ENCODE peak calls at places on chromosomes 4 and X, in five cellular contexts. L is fibroblast of the aortic adventitia, U is lung microvascular endothelial cell, J is sigmoid colon, Y is H1. Q is an unnamed sample.
A peak's percentile ranks its signal among the peaks of the same experiment; 100 is the strongest.

GRCh38 chrX:149652232-149652981 is 20.8 kb upstream of the TMEM185A start:
- DNase-seq in Y (no peak), J (no peak), U (no peak), L (no peak), Q (peak; percentile 77)

GRCh38 chrX:47200385-47201150 is 6.9 kb downstream of the UBA1 start:
- DNase-seq in U (no peak), J (no peak), L (peak; percentile 94), Y (no peak), Q (no peak)

GRCh38 chr4:2995546-2996265 is 32.3 kb downstream of the GRK4 start:
- DNase-seq in L (peak; percentile 57), Y (no peak), U (no peak), J (no peak), Q (no peak)

GRCh38 chrX:68999351-68999750 is 165.9 kb downstream of the PJA1 start:
- DNase-seq in U (no peak), L (peak; percentile 38), J (no peak), Y (no peak), Q (no peak)

GRCh38 chr4:22661443-22661842 is 31.3 kb upstream of the GBA3 start:
- DNase-seq in J (no peak), L (peak; percentile 37), U (no peak), Y (no peak), Q (no peak)

GRCh38 chrX:100263650-100264049 is 146.4 kb downstream of the PCDH19 start:
- DNase-seq in U (no peak), Y (no peak), J (no peak), L (no peak), Q (no peak)

GRCh38 chr4:147182041-147182440 is 236.4 kb upstream of the TTC29 start:
- DNase-seq in L (no peak), Y (no peak), J (no peak), U (no peak), Q (no peak)

GRCh38 chr4:182969651-182970279 is 52.6 kb upstream of the DCTD start:
- DNase-seq in Y (no peak), J (no peak), U (no peak), L (no peak), Q (no peak)

GRCh38 chr4:189185810-189186432 is 754.8 kb upstream of the FRG1 start:
- DNase-seq in J (no peak), U (no peak), Y (peak; percentile 76), L (no peak), Q (no peak)

GRCh38 chr4:74660866-74661265 is 133.5 kb downstream of the BTC start:
- DNase-seq in J (no peak), L (no peak), U (no peak), Y (no peak), Q (no peak)

GRCh38 chr4:7067523-7068278 is at the start of gene GRPEL1:
- DNase-seq in Y (peak; percentile 98), L (peak; percentile 99), J (peak; percentile 100), U (peak; percentile 99), Q (peak; percentile 93)

GRCh38 chrX:48940404-48940955 is 16.9 kb downstream of the OTUD5 start:
- DNase-seq in U (no peak), Y (no peak), L (no peak), J (no peak), Q (no peak)

GRCh38 chr4:90187148-90187884 is 60.1 kb downstream of the CCSER1 start:
- DNase-seq in L (no peak), J (no peak), Y (no peak), U (no peak), Q (no peak)

GRCh38 chr4:121380448-121381147 is at the start of gene QRFPR:
- DNase-seq in L (no peak), Y (peak; percentile 46), J (no peak), U (peak; percentile 12), Q (no peak)

GRCh38 chr4:164731827-164732474 is 22.0 kb upstream of the SMIM31 start:
- DNase-seq in U (peak; percentile 69), L (peak; percentile 50), J (no peak), Y (peak; percentile 17), Q (no peak)

GRCh38 chr4:40908702-40909362 is 159.1 kb downstream of the NSUN7 start:
- DNase-seq in L (peak; percentile 81), J (peak; percentile 78), Y (peak; percentile 69), U (peak; percentile 94), Q (peak; percentile 86)

GRCh38 chr4:127370495-127371069 is 262.2 kb upstream of the INTU start:
- DNase-seq in J (no peak), U (no peak), Y (no peak), L (peak; percentile 8), Q (no peak)

GRCh38 chr4:3127129-3127528 is 52.6 kb downstream of the HTT start:
- DNase-seq in L (no peak), U (no peak), Y (no peak), J (no peak), Q (no peak)

GRCh38 chrX:153717445-153717844 is 6.7 kb downstream of the BCAP31 start:
- DNase-seq in Y (no peak), U (no peak), J (no peak), L (no peak), Q (no peak)

GRCh38 chr4:31807036-31807435 is 1086.9 kb downstream of the PCDH7 start:
- DNase-seq in J (no peak), Y (no peak), L (peak; percentile 73), U (no peak), Q (no peak)

GRCh38 chr4:94649381-94650128 is 108.2 kb upstream of the BMPR1B start:
- DNase-seq in J (no peak), U (peak; percentile 78), L (peak; percentile 60), Y (no peak), Q (no peak)

GRCh38 chr4:125316391-125316780 is 1.6 kb downstream of the FAT4 start:
- DNase-seq in J (no peak), L (no peak), U (peak; percentile 46), Y (no peak), Q (peak; percentile 84)

GRCh38 chr4:123526511-123526910 is 129.9 kb downstream of the SPRY1 start:
- DNase-seq in Y (no peak), L (no peak), J (no peak), U (no peak), Q (no peak)

GRCh38 chr4:172018358-172018757 is 205.2 kb downstream of the GALNTL6 start:
- DNase-seq in U (no peak), J (no peak), Y (no peak), L (no peak), Q (no peak)

Q was measured in posterior vena cava.